ENCODE peak calls at places on chromosomes 13 and 19, in seven cellular contexts. Z is testis, R is adrenal gland, P is neural progenitor cell, S is foreskin fibroblast, F is MM.1S, G is spleen. I is an unnamed sample.

GRCh38 chr19:45130888-45131615 is 29.7 kb downstream of the NKPD1 start:
- DNase-seq in Z (peak), R (peak), P (peak), S (no peak), F (peak), G (no peak), I (no peak)

GRCh38 chr19:18161691-18162039 is 8.7 kb downstream of the PIK3R2 start:
- DNase-seq in Z (no peak), R (no peak), P (no peak), S (no peak), F (no peak), G (peak), I (no peak)

GRCh38 chr19:31140717-31141116 is 208.5 kb downstream of the TSHZ3 start:
- DNase-seq in Z (no peak), R (no peak), P (no peak), S (peak), F (no peak), G (no peak), I (no peak)

GRCh38 chr13:31145417-31145816 is 16.3 kb downstream of the HSPH1 start:
- DNase-seq in Z (no peak), R (no peak), P (no peak), S (no peak), F (no peak), G (no peak), I (no peak)

GRCh38 chr13:99086869-99087129 is 108.9 kb upstream of the DOCK9 start:
- DNase-seq in Z (no peak), R (peak), P (no peak), S (peak), F (peak), G (no peak), I (no peak)

GRCh38 chr19:3543150-3544053 is 4.4 kb downstream of the TEKTIP1 start:
- DNase-seq in Z (no peak), R (peak), P (no peak), S (no peak), F (no peak), G (no peak), I (no peak)

GRCh38 chr13:33025220-33025744 is 9.1 kb downstream of the KL start:
- DNase-seq in Z (no peak), R (no peak), P (no peak), S (no peak), F (no peak), G (no peak), I (no peak)

GRCh38 chr19:16369664-16370576 is 45.3 kb downstream of the KLF2 start:
- DNase-seq in Z (no peak), R (no peak), P (no peak), S (no peak), F (no peak), G (peak), I (no peak)

GRCh38 chr19:18488838-18489626 is 32.8 kb downstream of the ELL start:
- DNase-seq in Z (peak), R (no peak), P (peak), S (no peak), F (no peak), G (peak), I (no peak)

GRCh38 chr19:37692956-37693660 is 26.5 kb downstream of the ZNF607 start:
- DNase-seq in Z (no peak), R (no peak), P (no peak), S (no peak), F (no peak), G (no peak), I (no peak)

GRCh38 chr13:20035130-20035529 is 76.6 kb downstream of the ZMYM2 start:
- DNase-seq in Z (no peak), R (no peak), P (no peak), S (no peak), F (no peak), G (no peak), I (no peak)

GRCh38 chr13:46142692-46143238 is 37.9 kb upstream of the CPB2 start:
- DNase-seq in Z (no peak), R (no peak), P (peak), S (no peak), F (no peak), G (no peak), I (no peak)

GRCh38 chr19:51687791-51688664 is 5.1 kb upstream of the SPACA6 start:
- DNase-seq in Z (peak), R (peak), P (peak), S (peak), F (no peak), G (peak), I (no peak)

GRCh38 chr13:19634129-19634740 is 776 bp downstream of the MPHOSPH8 start:
- DNase-seq in Z (peak), R (no peak), P (peak), S (peak), F (peak), G (no peak), I (no peak)

GRCh38 chr19:33947565-33947964 is 150.9 kb downstream of the KCTD15 start:
- DNase-seq in Z (no peak), R (no peak), P (peak), S (no peak), F (no peak), G (no peak), I (no peak)

GRCh38 chr13:81395368-81395767 is 1054.4 kb upstream of the SPRY2 start:
- DNase-seq in Z (peak), R (no peak), P (peak), S (no peak), F (no peak), G (no peak), I (no peak)

GRCh38 chr19:11138659-11139526 is 16.7 kb downstream of the SPC24 start:
- DNase-seq in Z (peak), R (peak), P (peak), S (peak), F (no peak), G (peak), I (no peak)

GRCh38 chr13:51882570-51883225 is 20.9 kb downstream of the CCDC70 start:
- DNase-seq in Z (no peak), R (no peak), P (no peak), S (no peak), F (no peak), G (no peak), I (no peak)

GRCh38 chr19:35090795-35091214 is 24.8 kb upstream of the FXYD3 start:
- DNase-seq in Z (no peak), R (no peak), P (peak), S (no peak), F (peak), G (no peak), I (no peak)
- TF ChIP-seq CTCF in Z (no peak), R (no peak), P (no peak), S (no peak), F (no peak), G (no peak), I (no peak)

DNA sequence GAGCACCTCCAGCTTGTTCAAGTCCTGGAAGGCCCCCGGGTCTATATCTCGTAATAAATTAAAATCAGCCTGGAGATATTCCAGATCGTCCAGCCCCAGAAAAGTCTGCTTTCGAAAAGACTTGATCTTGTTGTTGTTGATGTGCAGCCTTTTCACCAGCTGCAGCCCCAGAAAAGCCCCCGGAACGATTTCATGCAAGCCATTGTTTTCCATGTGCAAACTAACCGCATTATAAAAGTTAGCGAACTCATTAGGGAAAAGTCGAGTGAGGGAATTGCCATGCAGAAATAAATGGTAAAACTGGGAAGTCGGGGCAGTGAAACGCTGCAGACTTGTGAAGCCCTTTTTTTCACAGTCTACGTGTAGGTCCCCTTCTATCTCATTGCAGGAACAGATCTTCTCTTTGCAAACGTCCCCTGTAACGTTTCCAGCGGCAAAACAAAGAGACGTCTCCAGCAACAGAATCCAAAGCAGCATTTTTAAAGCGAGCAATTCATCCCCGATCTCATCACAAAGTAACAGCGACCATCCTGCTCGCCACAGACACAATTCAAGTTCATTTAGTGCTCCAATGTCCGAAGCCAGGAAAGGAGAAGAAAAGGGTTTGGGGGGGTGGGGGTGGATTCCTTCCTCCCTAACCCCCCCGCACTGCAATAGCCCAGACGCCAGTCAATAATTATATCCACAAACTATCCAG is 1.1 kb downstream of the SLITRK1 start:
- DNase-seq in Z (no peak), R (no peak), P (peak), S (no peak), F (no peak), G (no peak), I (no peak)
- H3K4me3 ChIP-seq in Z (no peak), R (no peak), P (peak), S (peak), F (no peak), G (no peak), I (no peak)

GRCh38 chr19:54462713-54463530 is 656 bp downstream of the LENG9 start:
- DNase-seq in Z (peak), R (peak), P (peak), S (peak), F (peak), G (peak), I (no peak)
- TF ChIP-seq CTCF in Z (no peak), R (no peak), P (peak), S (no peak), F (no peak), G (no peak), I (peak)

GRCh38 chr19:41904118-41904870 is 21.3 kb downstream of the ARHGEF1 start:
- DNase-seq in Z (no peak), R (no peak), P (no peak), S (no peak), F (no peak), G (peak), I (no peak)
- H3K4me3 ChIP-seq in Z (no peak), R (no peak), P (no peak), S (no peak), F (no peak), G (no peak), I (no peak)

GRCh38 chr13:25980255-25980654 is 71.6 kb downstream of the SHISA2 start:
- DNase-seq in Z (no peak), R (no peak), P (peak), S (no peak), F (no peak), G (no peak), I (no peak)
- TF ChIP-seq CTCF in Z (no peak), R (no peak), P (peak), S (peak), F (peak), G (no peak), I (peak)

DNA sequence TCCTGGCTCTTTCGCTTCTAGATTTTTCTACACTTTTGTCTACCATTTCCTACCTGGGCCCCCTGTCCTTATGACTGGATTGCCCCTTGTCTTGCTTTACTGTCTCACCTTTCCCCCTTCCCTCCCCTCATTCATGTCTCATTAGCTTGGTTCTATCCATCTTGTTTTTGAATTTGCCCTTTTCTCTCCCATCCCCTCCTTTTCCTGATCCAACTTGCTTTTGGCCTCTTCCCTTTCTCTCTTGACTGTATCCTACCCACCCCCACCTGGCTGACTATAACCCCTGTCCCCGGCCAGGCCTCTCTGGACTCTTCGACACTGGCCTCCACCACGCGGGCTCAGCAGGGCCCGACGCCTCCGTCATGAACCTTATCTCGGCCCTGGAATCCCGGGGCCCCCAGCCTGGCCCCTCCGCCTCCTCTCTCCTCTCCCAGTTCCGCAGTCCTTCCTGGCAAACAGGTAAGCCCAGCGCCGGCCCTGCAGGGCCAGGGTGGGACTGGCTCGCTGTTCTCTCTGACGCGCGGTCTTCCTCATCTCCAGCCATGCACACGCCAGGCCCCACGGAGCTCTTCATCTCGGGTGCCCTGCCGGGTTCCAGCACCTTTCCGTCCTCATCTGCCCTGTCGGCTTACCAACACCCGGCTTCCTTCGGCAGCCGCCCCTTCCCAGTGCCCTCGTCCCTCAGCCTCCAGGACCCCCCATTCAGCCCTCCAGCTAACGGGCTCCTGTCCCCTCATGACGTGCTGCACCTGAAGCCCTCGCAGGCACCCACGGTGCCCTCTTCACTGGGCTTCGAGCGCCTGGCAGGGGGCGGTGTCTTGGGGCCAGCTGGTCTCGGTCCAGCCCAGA is 3.4 kb downstream of the PRR12 start:
- DNase-seq in Z (no peak), R (no peak), P (no peak), S (no peak), F (no peak), G (peak), I (no peak)
- H3K4me3 ChIP-seq in Z (no peak), R (no peak), P (peak), S (no peak), F (no peak), G (no peak), I (no peak)

DNA sequence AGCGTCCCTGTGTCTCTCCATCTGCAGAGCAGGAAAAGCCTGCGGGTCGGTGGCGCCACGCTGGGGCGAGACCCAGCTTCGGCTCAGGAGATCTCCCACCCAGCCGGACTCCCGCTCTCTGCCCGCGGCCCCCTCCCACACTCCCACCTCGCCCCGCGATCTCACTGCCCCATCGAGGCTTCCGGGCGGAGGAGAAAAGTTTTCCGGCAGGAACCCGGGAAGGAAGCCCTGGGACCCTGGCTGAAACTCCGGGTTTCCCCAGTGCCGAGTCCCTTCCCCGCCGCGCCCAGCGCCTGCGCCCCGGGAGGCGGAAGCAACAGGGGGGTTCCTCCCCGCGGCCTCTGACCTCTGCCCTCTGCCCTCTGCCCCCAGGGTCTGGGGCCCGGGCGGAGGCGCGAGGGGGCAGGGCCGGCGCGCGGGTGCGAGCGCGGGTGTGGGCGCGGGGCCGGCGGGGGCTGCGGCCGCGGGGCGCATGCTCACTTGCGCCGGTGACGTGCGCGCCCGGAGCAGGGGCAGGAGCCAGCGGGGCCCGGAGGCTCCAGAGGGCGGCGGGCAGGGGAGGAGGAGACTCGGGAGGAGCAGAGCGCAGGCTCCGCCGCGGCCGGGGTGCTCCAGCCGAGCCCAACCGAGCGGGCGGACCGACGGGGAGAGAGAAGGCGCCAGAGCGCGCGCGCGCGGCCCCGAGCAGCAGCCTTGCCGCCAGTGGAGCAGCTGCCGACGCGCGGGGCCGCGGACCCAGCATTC is at the start of gene ATP11A:
- DNase-seq in Z (peak), R (peak), P (peak), S (peak), F (peak), G (peak), I (peak)
- TF ChIP-seq CTCF in Z (no peak), R (no peak), P (no peak), S (no peak), F (no peak), G (no peak), I (no peak)

DNA sequence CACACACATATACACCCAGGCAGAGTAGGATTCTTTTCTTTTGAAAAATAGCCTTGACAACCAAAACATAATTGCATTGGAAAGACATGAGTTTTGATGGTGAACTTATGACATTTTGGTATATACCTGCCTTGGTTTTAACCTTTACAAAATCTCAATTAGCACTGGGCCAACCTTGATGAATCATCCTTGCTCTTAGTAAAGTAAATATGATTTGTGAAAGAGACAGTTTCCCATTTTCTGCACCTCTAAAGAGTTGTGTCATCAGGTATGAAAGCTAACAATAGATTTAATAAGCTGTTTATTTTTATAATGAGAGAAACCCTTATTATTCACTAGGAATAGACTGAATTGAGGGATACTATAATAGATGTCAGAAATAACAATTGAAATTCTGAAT is 15.7 kb upstream of the ENOX1 start:
- DNase-seq in Z (no peak), R (no peak), P (no peak), S (no peak), F (no peak), G (no peak), I (no peak)
- H3K4me3 ChIP-seq in Z (no peak), R (no peak), P (no peak), S (no peak), F (no peak), G (no peak), I (no peak)

GRCh38 chr19:58328999-58329398 is 2.2 kb downstream of the ZSCAN22 start:
- DNase-seq in Z (no peak), R (no peak), P (peak), S (no peak), F (no peak), G (no peak), I (no peak)
- TF ChIP-seq CTCF in Z (no peak), R (no peak), P (peak), S (no peak), F (peak), G (no peak), I (peak)